ENCODE peak calls at places on chromosome X, in five cellular contexts. One of them, this sample, is unnamed.
A peak's percentile ranks its signal among the peaks of the same experiment; 100 is the strongest.

GRCh38 chrX:50723006-50723405 is 91.0 kb downstream of the SHROOM4 start:
- DNase-seq in Daoy: no peak
- DNase-seq in brain microvascular endothelial cell: no peak
- DNase-seq in HepG2: no peak
- DNase-seq in dorsolateral prefrontal cortex: no peak
- DNase-seq in this sample: no peak

GRCh38 chrX:45261005-45261404 is 60.3 kb upstream of the DIPK2B start:
- DNase-seq in Daoy: no peak
- DNase-seq in HepG2: no peak
- DNase-seq in dorsolateral prefrontal cortex: no peak
- DNase-seq in brain microvascular endothelial cell: no peak
- DNase-seq in this sample: no peak

GRCh38 chrX:37765507-37765906 is 14.4 kb upstream of the CYBB start:
- DNase-seq in Daoy: no peak
- DNase-seq in HepG2: no peak
- DNase-seq in dorsolateral prefrontal cortex: no peak
- DNase-seq in brain microvascular endothelial cell: no peak
- DNase-seq in this sample: no peak

GRCh38 chrX:86369847-86370630 is 221.8 kb downstream of the DACH2 start:
- DNase-seq in dorsolateral prefrontal cortex: no peak
- DNase-seq in brain microvascular endothelial cell: peak; percentile 0
- DNase-seq in Daoy: no peak
- DNase-seq in HepG2: peak; percentile 90
- DNase-seq in this sample: no peak

GRCh38 chrX:138519296-138519695 is 192.2 kb downstream of the FGF13 start:
- DNase-seq in Daoy: no peak
- DNase-seq in dorsolateral prefrontal cortex: peak; percentile 19
- DNase-seq in HepG2: no peak
- DNase-seq in brain microvascular endothelial cell: no peak
- DNase-seq in this sample: no peak

GRCh38 chrX:70508296-70508911 is 63.8 kb downstream of the DLG3 start:
- DNase-seq in brain microvascular endothelial cell: peak; percentile 3
- DNase-seq in HepG2: peak; percentile 44
- DNase-seq in Daoy: peak; percentile 5
- DNase-seq in dorsolateral prefrontal cortex: no peak
- DNase-seq in this sample: no peak

GRCh38 chrX:140480765-140481164 is 24.1 kb downstream of the SOX3 start:
- DNase-seq in dorsolateral prefrontal cortex: no peak
- DNase-seq in HepG2: no peak
- DNase-seq in Daoy: peak; percentile 80
- DNase-seq in brain microvascular endothelial cell: peak; percentile 3
- DNase-seq in this sample: no peak

GRCh38 chrX:133649659-133650058 is 234.4 kb upstream of the GPC4 start:
- DNase-seq in Daoy: no peak
- DNase-seq in HepG2: no peak
- DNase-seq in brain microvascular endothelial cell: no peak
- DNase-seq in dorsolateral prefrontal cortex: no peak
- DNase-seq in this sample: no peak

GRCh38 chrX:136097871-136098805 is 49.2 kb upstream of the FHL1 start:
- DNase-seq in HepG2: no peak
- DNase-seq in dorsolateral prefrontal cortex: no peak
- DNase-seq in brain microvascular endothelial cell: no peak
- DNase-seq in Daoy: no peak
- DNase-seq in this sample: no peak

GRCh38 chrX:46837543-46838481 is 969 bp downstream of the RP2 start:
- DNase-seq in Daoy: peak; percentile 14
- DNase-seq in dorsolateral prefrontal cortex: no peak
- DNase-seq in HepG2: peak; percentile 12
- DNase-seq in brain microvascular endothelial cell: no peak
- DNase-seq in this sample: no peak

GRCh38 chrX:9942086-9942485 is 25.1 kb upstream of the CLDN34 start:
- DNase-seq in dorsolateral prefrontal cortex: no peak
- DNase-seq in brain microvascular endothelial cell: no peak
- DNase-seq in Daoy: no peak
- DNase-seq in HepG2: no peak
- DNase-seq in this sample: peak; percentile 22

GRCh38 chrX:120305531-120306145 is 5.6 kb downstream of the TMEM255A start:
- DNase-seq in dorsolateral prefrontal cortex: no peak
- DNase-seq in HepG2: no peak
- DNase-seq in Daoy: peak; percentile 41
- DNase-seq in brain microvascular endothelial cell: peak; percentile 19
- DNase-seq in this sample: no peak

GRCh38 chrX:538311-538710 is 92.3 kb upstream of the SHOX start:
- DNase-seq in Daoy: peak; percentile 41
- DNase-seq in HepG2: no peak
- DNase-seq in brain microvascular endothelial cell: no peak
- DNase-seq in dorsolateral prefrontal cortex: no peak
- DNase-seq in this sample: no peak

GRCh38 chrX:153908219-153908875 is 3.9 kb downstream of the AVPR2 start:
- DNase-seq in brain microvascular endothelial cell: no peak
- DNase-seq in dorsolateral prefrontal cortex: no peak
- DNase-seq in Daoy: no peak
- DNase-seq in HepG2: no peak
- DNase-seq in this sample: no peak

GRCh38 chrX:129721414-129721813 is 17.4 kb upstream of the XPNPEP2 start:
- DNase-seq in brain microvascular endothelial cell: no peak
- DNase-seq in Daoy: no peak
- DNase-seq in dorsolateral prefrontal cortex: no peak
- DNase-seq in HepG2: no peak
- DNase-seq in this sample: no peak

GRCh38 chrX:128897611-128898010 is 625.7 kb downstream of the SMARCA1 start:
- DNase-seq in HepG2: no peak
- DNase-seq in dorsolateral prefrontal cortex: no peak
- DNase-seq in brain microvascular endothelial cell: no peak
- DNase-seq in Daoy: no peak
- DNase-seq in this sample: no peak

GRCh38 chrX:141469469-141469868 is 115.1 kb downstream of the SPANXA1 start:
- DNase-seq in dorsolateral prefrontal cortex: no peak
- DNase-seq in Daoy: no peak
- DNase-seq in HepG2: no peak
- DNase-seq in brain microvascular endothelial cell: no peak
- DNase-seq in this sample: no peak

GRCh38 chrX:42530027-42530426 is 247.9 kb downstream of the PPP1R2C start:
- DNase-seq in dorsolateral prefrontal cortex: no peak
- DNase-seq in Daoy: no peak
- DNase-seq in HepG2: no peak
- DNase-seq in brain microvascular endothelial cell: peak; percentile 54
- DNase-seq in this sample: no peak

GRCh38 chrX:135481696-135482179 is 38.7 kb upstream of the INTS6L start:
- DNase-seq in dorsolateral prefrontal cortex: no peak
- DNase-seq in HepG2: no peak
- DNase-seq in Daoy: no peak
- DNase-seq in brain microvascular endothelial cell: no peak
- DNase-seq in this sample: no peak

GRCh38 chrX:1488141-1488540 is 35.4 kb upstream of the ASMTL start:
- DNase-seq in dorsolateral prefrontal cortex: no peak
- DNase-seq in HepG2: no peak
- DNase-seq in Daoy: no peak
- DNase-seq in brain microvascular endothelial cell: no peak
- DNase-seq in this sample: no peak

GRCh38 chrX:11566814-11567213 is 98.9 kb downstream of the ARHGAP6 start:
- DNase-seq in dorsolateral prefrontal cortex: no peak
- DNase-seq in HepG2: no peak
- DNase-seq in Daoy: no peak
- DNase-seq in brain microvascular endothelial cell: no peak
- DNase-seq in this sample: no peak

GRCh38 chrX:38220024-38220935 is at the start of gene SRPX:
- DNase-seq in brain microvascular endothelial cell: no peak
- DNase-seq in Daoy: peak; percentile 54
- DNase-seq in HepG2: no peak
- DNase-seq in dorsolateral prefrontal cortex: no peak
- DNase-seq in this sample: no peak

GRCh38 chrX:37347420-37347819 is 1.7 kb upstream of the PRRG1 start:
- DNase-seq in dorsolateral prefrontal cortex: no peak
- DNase-seq in HepG2: peak; percentile 72
- DNase-seq in Daoy: no peak
- DNase-seq in brain microvascular endothelial cell: peak; percentile 18
- DNase-seq in this sample: no peak

GRCh38 chrX:135327299-135327698 is 18.0 kb downstream of the ETDC start:
- DNase-seq in HepG2: no peak
- DNase-seq in brain microvascular endothelial cell: peak; percentile 87
- DNase-seq in Daoy: peak; percentile 72
- DNase-seq in dorsolateral prefrontal cortex: no peak
- DNase-seq in this sample: no peak

GRCh38 chrX:21725498-21725897 is 32.4 kb downstream of the SMPX start:
- DNase-seq in dorsolateral prefrontal cortex: peak; percentile 15
- DNase-seq in Daoy: peak; percentile 7
- DNase-seq in brain microvascular endothelial cell: no peak
- DNase-seq in HepG2: peak; percentile 27
- DNase-seq in this sample: no peak

GRCh38 chrX:66760648-66761047 is 121.8 kb upstream of the EDA2R start:
- DNase-seq in Daoy: no peak
- DNase-seq in HepG2: no peak
- DNase-seq in dorsolateral prefrontal cortex: no peak
- DNase-seq in brain microvascular endothelial cell: no peak
- DNase-seq in this sample: no peak

GRCh38 chrX:100376581-100376980 is 33.5 kb downstream of the PCDH19 start:
- DNase-seq in brain microvascular endothelial cell: no peak
- DNase-seq in Daoy: no peak
- DNase-seq in dorsolateral prefrontal cortex: no peak
- DNase-seq in HepG2: no peak
- DNase-seq in this sample: no peak

GRCh38 chrX:97332963-97333362 is 449.3 kb downstream of the RPA4 start:
- DNase-seq in dorsolateral prefrontal cortex: no peak
- DNase-seq in brain microvascular endothelial cell: peak; percentile 4
- DNase-seq in HepG2: no peak
- DNase-seq in Daoy: no peak
- DNase-seq in this sample: no peak

GRCh38 chrX:38061335-38061734 is 55.0 kb downstream of the SYTL5 start:
- DNase-seq in Daoy: peak; percentile 63
- DNase-seq in HepG2: peak; percentile 14
- DNase-seq in dorsolateral prefrontal cortex: no peak
- DNase-seq in brain microvascular endothelial cell: no peak
- DNase-seq in this sample: no peak

GRCh38 chrX:103774070-103774642 is 2.5 kb upstream of the PLP1 start:
- DNase-seq in dorsolateral prefrontal cortex: peak; percentile 47
- DNase-seq in HepG2: peak; percentile 1
- DNase-seq in brain microvascular endothelial cell: no peak
- DNase-seq in Daoy: peak; percentile 31
- DNase-seq in this sample: no peak

GRCh38 chrX:13428055-13428786 is 108.4 kb upstream of the ATXN3L start:
- DNase-seq in dorsolateral prefrontal cortex: no peak
- DNase-seq in brain microvascular endothelial cell: peak; percentile 84
- DNase-seq in Daoy: peak; percentile 82
- DNase-seq in HepG2: no peak
- DNase-seq in this sample: no peak

This sample was measured in effector memory CD8-positive, alpha-beta T cell.